ENCODE peak calls at places on chromosomes 3 and 15, in nine cellular contexts. One of them, this sample, is unnamed.

GRCh38 chr3:125110016-125110875 is 54.4 kb upstream of the HEG1 start:
- DNase-seq in RPMI7951: peak; percentile 100
- DNase-seq in naive thymus-derived CD8-positive, alpha-beta T cell: no peak
- DNase-seq in left ventricle myocardium superior: no peak
- DNase-seq in T-helper 2 cell: no peak
- DNase-seq in effector CD4-positive, alpha-beta T cell: no peak
- DNase-seq in COR-L47: no peak
- DNase-seq in GM10248: no peak
- DNase-seq in activated T-helper 1 cell treated with Interleukin-2 at 50 U/mL for 16 hours: no peak
- DNase-seq in this sample: peak; percentile 78

GRCh38 chr15:33243393-33243792 is 48.9 kb upstream of the FMN1 start:
- DNase-seq in RPMI7951: peak; percentile 78
- DNase-seq in naive thymus-derived CD8-positive, alpha-beta T cell: no peak
- DNase-seq in left ventricle myocardium superior: no peak
- DNase-seq in T-helper 2 cell: no peak
- DNase-seq in effector CD4-positive, alpha-beta T cell: no peak
- DNase-seq in COR-L47: no peak
- DNase-seq in GM10248: no peak
- DNase-seq in activated T-helper 1 cell treated with Interleukin-2 at 50 U/mL for 16 hours: no peak
- DNase-seq in this sample: no peak

GRCh38 chr3:186129206-186129605 is 20.3 kb upstream of the ETV5 start:
- DNase-seq in RPMI7951: no peak
- DNase-seq in naive thymus-derived CD8-positive, alpha-beta T cell: no peak
- DNase-seq in left ventricle myocardium superior: no peak
- DNase-seq in T-helper 2 cell: no peak
- DNase-seq in effector CD4-positive, alpha-beta T cell: no peak
- DNase-seq in COR-L47: no peak
- DNase-seq in GM10248: no peak
- DNase-seq in activated T-helper 1 cell treated with Interleukin-2 at 50 U/mL for 16 hours: no peak
- DNase-seq in this sample: no peak

GRCh38 chr3:10530241-10530640 is 24.9 kb upstream of the ATP2B2 start:
- DNase-seq in RPMI7951: no peak
- DNase-seq in naive thymus-derived CD8-positive, alpha-beta T cell: no peak
- DNase-seq in left ventricle myocardium superior: no peak
- DNase-seq in T-helper 2 cell: no peak
- DNase-seq in effector CD4-positive, alpha-beta T cell: no peak
- DNase-seq in COR-L47: no peak
- DNase-seq in GM10248: no peak
- DNase-seq in activated T-helper 1 cell treated with Interleukin-2 at 50 U/mL for 16 hours: no peak
- DNase-seq in this sample: no peak

GRCh38 chr15:58558777-58559176 is 127.0 kb downstream of the LIPC start:
- DNase-seq in RPMI7951: no peak
- DNase-seq in naive thymus-derived CD8-positive, alpha-beta T cell: no peak
- DNase-seq in left ventricle myocardium superior: no peak
- DNase-seq in T-helper 2 cell: no peak
- DNase-seq in effector CD4-positive, alpha-beta T cell: no peak
- DNase-seq in COR-L47: no peak
- DNase-seq in GM10248: no peak
- DNase-seq in activated T-helper 1 cell treated with Interleukin-2 at 50 U/mL for 16 hours: no peak
- DNase-seq in this sample: no peak

GRCh38 chr15:25134546-25134945 is 179.8 kb downstream of the SNRPN start:
- DNase-seq in RPMI7951: no peak
- DNase-seq in naive thymus-derived CD8-positive, alpha-beta T cell: no peak
- DNase-seq in left ventricle myocardium superior: no peak
- DNase-seq in T-helper 2 cell: no peak
- DNase-seq in effector CD4-positive, alpha-beta T cell: no peak
- DNase-seq in COR-L47: no peak
- DNase-seq in GM10248: no peak
- DNase-seq in activated T-helper 1 cell treated with Interleukin-2 at 50 U/mL for 16 hours: no peak
- DNase-seq in this sample: no peak

GRCh38 chr3:49787182-49787464 is 781 bp upstream of the IP6K1 start:
- DNase-seq in RPMI7951: no peak
- DNase-seq in naive thymus-derived CD8-positive, alpha-beta T cell: no peak
- DNase-seq in left ventricle myocardium superior: no peak
- DNase-seq in T-helper 2 cell: no peak
- DNase-seq in effector CD4-positive, alpha-beta T cell: no peak
- DNase-seq in COR-L47: no peak
- DNase-seq in GM10248: no peak
- DNase-seq in activated T-helper 1 cell treated with Interleukin-2 at 50 U/mL for 16 hours: no peak
- DNase-seq in this sample: no peak

GRCh38 chr15:57198654-57199241 is 177.6 kb upstream of the CGNL1 start:
- DNase-seq in RPMI7951: no peak
- DNase-seq in naive thymus-derived CD8-positive, alpha-beta T cell: no peak
- DNase-seq in left ventricle myocardium superior: no peak
- DNase-seq in T-helper 2 cell: no peak
- DNase-seq in effector CD4-positive, alpha-beta T cell: no peak
- DNase-seq in COR-L47: peak; percentile 65
- DNase-seq in GM10248: no peak
- DNase-seq in activated T-helper 1 cell treated with Interleukin-2 at 50 U/mL for 16 hours: no peak
- DNase-seq in this sample: no peak

GRCh38 chr3:58999134-58999778 is 50.6 kb downstream of the CFAP20DC start:
- DNase-seq in RPMI7951: no peak
- DNase-seq in naive thymus-derived CD8-positive, alpha-beta T cell: no peak
- DNase-seq in left ventricle myocardium superior: no peak
- DNase-seq in T-helper 2 cell: no peak
- DNase-seq in effector CD4-positive, alpha-beta T cell: no peak
- DNase-seq in COR-L47: no peak
- DNase-seq in GM10248: no peak
- DNase-seq in activated T-helper 1 cell treated with Interleukin-2 at 50 U/mL for 16 hours: no peak
- DNase-seq in this sample: no peak

GRCh38 chr15:57327985-57328471 is 48.3 kb upstream of the CGNL1 start:
- DNase-seq in RPMI7951: peak; percentile 97
- DNase-seq in naive thymus-derived CD8-positive, alpha-beta T cell: no peak
- DNase-seq in left ventricle myocardium superior: no peak
- DNase-seq in T-helper 2 cell: no peak
- DNase-seq in effector CD4-positive, alpha-beta T cell: no peak
- DNase-seq in COR-L47: no peak
- DNase-seq in GM10248: no peak
- DNase-seq in activated T-helper 1 cell treated with Interleukin-2 at 50 U/mL for 16 hours: no peak
- DNase-seq in this sample: peak; percentile 95

GRCh38 chr15:99148851-99149276 is 44.0 kb downstream of the SYNM start:
- DNase-seq in RPMI7951: no peak
- DNase-seq in naive thymus-derived CD8-positive, alpha-beta T cell: no peak
- DNase-seq in left ventricle myocardium superior: peak; percentile 58
- DNase-seq in T-helper 2 cell: no peak
- DNase-seq in effector CD4-positive, alpha-beta T cell: no peak
- DNase-seq in COR-L47: no peak
- DNase-seq in GM10248: no peak
- DNase-seq in activated T-helper 1 cell treated with Interleukin-2 at 50 U/mL for 16 hours: no peak
- DNase-seq in this sample: no peak